ENCODE peak calls at places on chromosomes 2 and 18, in six cellular contexts. I is left lung, H is SJSA1, D is Karpas-422, J is right cardiac atrium, O is A549. B is an unnamed sample. For H3K4me1, the result is how much of the 10 kb centered on the place peaks cover.

GRCh38 chr2:128446866-128447537 is 128.3 kb upstream of the HS6ST1 start:
- DNase-seq in I (peak), D (no peak), J (no peak), H (peak), O (no peak), B (no peak)

GRCh38 chr2:221571391-221572179 is 519 bp downstream of the EPHA4 start:
- DNase-seq in I (peak), H (no peak), O (no peak), D (no peak), J (peak), B (peak)

GRCh38 chr2:207156451-207157161 is 9.1 kb downstream of the KLF7 start:
- DNase-seq in J (no peak), I (no peak), H (no peak), O (no peak), D (no peak), B (no peak)

GRCh38 chr18:5979971-5980457 is 84.7 kb upstream of the TMEM200C start:
- DNase-seq in O (no peak), I (no peak), D (no peak), H (no peak), J (no peak), B (no peak)

GRCh38 chr2:214005337-214005736 is 405.5 kb upstream of the VWC2L start:
- DNase-seq in H (no peak), D (no peak), O (no peak), I (no peak), J (no peak), B (peak)

GRCh38 chr18:48719988-48720654 is 181.3 kb downstream of the CTIF start:
- DNase-seq in O (no peak), J (no peak), H (no peak), D (no peak), I (no peak), B (no peak)

GRCh38 chr2:100818003-100818605 is 1.8 kb upstream of the NPAS2 start:
- DNase-seq in O (no peak), H (no peak), J (no peak), I (no peak), D (no peak), B (no peak)

GRCh38 chr2:44005831-44006230 is 10.0 kb upstream of the LRPPRC start:
- DNase-seq in J (no peak), D (no peak), H (no peak), O (no peak), I (no peak), B (no peak)

GRCh38 chr2:216379955-216380354 is 7.7 kb upstream of the MARCHF4 start:
- DNase-seq in O (no peak), J (no peak), H (no peak), I (no peak), D (no peak), B (no peak)

GRCh38 chr18:58394046-58394445 is 234.8 kb downstream of the ALPK2 start:
- DNase-seq in I (no peak), H (no peak), O (no peak), D (no peak), J (no peak), B (no peak)

GRCh38 chr18:58393295-58393694 is 235.6 kb downstream of the ALPK2 start:
- DNase-seq in I (no peak), H (no peak), O (no peak), D (no peak), J (no peak), B (no peak)

GRCh38 chr18:58391113-58391892 is 237.6 kb downstream of the ALPK2 start:
- DNase-seq in H (no peak), J (no peak), D (no peak), I (no peak), O (no peak), B (peak)

GRCh38 chr18:58391932-58392331 is 237.0 kb downstream of the ALPK2 start:
- DNase-seq in I (no peak), O (no peak), D (no peak), J (no peak), H (no peak), B (no peak)

GRCh38 chr18:58392336-58393000 is 236.4 kb downstream of the ALPK2 start:
- DNase-seq in D (no peak), I (no peak), J (no peak), H (no peak), O (no peak), B (no peak)
- H3K4me1 ChIP-seq in D (under half), I (under half), J (under half), H (under half), O (under half), B (under half)

DNA sequence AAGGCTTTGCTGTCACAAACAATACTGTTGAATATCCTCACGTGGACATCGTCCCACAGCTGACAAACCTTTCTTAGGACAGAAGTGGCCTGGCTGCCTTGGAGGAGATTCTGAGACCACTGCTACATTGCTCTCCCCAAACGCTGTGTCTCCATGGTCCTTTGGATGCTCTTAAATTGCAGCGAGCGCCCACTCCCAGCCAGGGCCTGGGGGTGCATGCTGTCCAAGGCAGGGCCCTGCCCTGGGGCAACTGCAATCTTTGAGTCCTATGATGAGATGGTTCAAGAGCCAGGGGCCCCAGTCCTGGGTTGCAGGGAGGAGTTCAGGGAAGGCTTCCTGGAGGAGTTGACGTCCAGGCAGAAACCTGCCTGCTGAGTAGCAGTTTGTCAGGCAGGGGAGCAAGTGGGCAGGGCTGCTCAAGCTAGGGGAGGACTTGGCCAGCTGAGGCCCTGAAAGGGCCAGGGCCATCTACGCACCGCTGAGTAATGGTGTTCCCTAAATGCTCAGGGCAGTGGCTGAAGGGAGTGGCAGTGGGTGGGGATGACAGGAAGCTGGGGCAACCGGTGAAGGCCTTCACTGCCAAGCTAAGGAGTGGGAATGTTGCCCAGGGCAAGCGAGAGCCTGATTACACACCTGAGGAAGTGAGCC is 10.8 kb upstream of the SDC1 start:
- DNase-seq in O (no peak), I (peak), J (no peak), H (peak), D (no peak), B (no peak)
- H3K4me1 ChIP-seq in O (under half), I (under half), J (under half), H (under half), D (under half), B (under half)

GRCh38 chr2:177279847-177280246 is 15.3 kb upstream of the NFE2L2 start:
- DNase-seq in D (no peak), H (no peak), O (no peak), I (no peak), J (no peak), B (no peak)
- H3K4me1 ChIP-seq in D (under half), H (under half), O (under half), I (under half), J (under half), B (under half)

GRCh38 chr18:21745234-21745633 is 4.6 kb downstream of the MIB1 start:
- DNase-seq in D (no peak), O (no peak), I (no peak), J (no peak), H (no peak), B (no peak)
- H3K4me1 ChIP-seq in D (half or more), O (under half), I (under half), J (under half), H (under half), B (under half)

GRCh38 chr2:65231892-65232477 is 4.4 kb downstream of the ACTR2 start:
- DNase-seq in J (no peak), O (no peak), D (no peak), H (no peak), I (no peak), B (no peak)

GRCh38 chr2:65228249-65228750 is 669 bp downstream of the ACTR2 start:
- DNase-seq in H (no peak), I (no peak), O (no peak), J (no peak), D (peak), B (no peak)

GRCh38 chr2:65227471-65228248 is at the start of gene ACTR2:
- DNase-seq in O (peak), J (peak), D (peak), I (peak), H (peak), B (peak)

GRCh38 chr2:65232636-65233035 is 5.0 kb downstream of the ACTR2 start:
- DNase-seq in J (no peak), O (peak), D (no peak), I (no peak), H (no peak), B (no peak)

DNA sequence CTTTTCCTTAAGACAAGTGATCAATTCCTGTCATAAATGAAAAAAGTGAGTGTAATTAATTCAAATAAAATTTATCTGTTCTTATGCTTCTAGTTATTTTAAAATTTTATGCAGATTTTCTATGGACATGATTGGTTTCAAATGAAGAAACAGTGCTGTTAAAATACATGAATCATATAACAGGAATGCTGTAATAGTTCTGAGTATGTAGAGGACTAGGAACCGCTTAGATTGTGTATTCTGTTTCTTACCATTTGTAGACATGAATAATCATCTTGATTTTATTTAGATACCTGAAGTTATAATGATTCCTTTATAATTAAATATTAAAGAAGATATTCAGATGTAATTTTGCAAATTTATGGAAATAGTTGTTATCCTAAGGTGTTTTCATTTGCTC is 3.5 kb downstream of the ACTR2 start:
- DNase-seq in H (no peak), D (no peak), I (no peak), O (no peak), J (no peak), B (no peak)
- H3K4me1 ChIP-seq in H (under half), D (under half), I (half or more), O (under half), J (under half), B (under half)

GRCh38 chr2:86186431-86186830 is 8.8 kb downstream of the IMMT start:
- DNase-seq in O (no peak), D (no peak), H (no peak), J (no peak), I (no peak), B (no peak)

GRCh38 chr2:86185517-86186212 is 9.6 kb downstream of the IMMT start:
- DNase-seq in I (no peak), O (no peak), H (no peak), J (no peak), D (no peak), B (no peak)

GRCh38 chr2:86193901-86194567 is 1.2 kb downstream of the IMMT start:
- DNase-seq in D (peak), I (no peak), O (peak), J (no peak), H (no peak), B (no peak)

GRCh38 chr2:86194751-86195054 is 559 bp downstream of the IMMT start:
- DNase-seq in D (no peak), I (peak), O (no peak), J (no peak), H (no peak), B (no peak)

GRCh38 chr2:86189782-86190416 is 5.4 kb downstream of the IMMT start:
- DNase-seq in D (no peak), O (no peak), J (no peak), H (no peak), I (no peak), B (no peak)
- H3K4me1 ChIP-seq in D (under half), O (under half), J (under half), H (under half), I (half or more), B (under half)

DNA sequence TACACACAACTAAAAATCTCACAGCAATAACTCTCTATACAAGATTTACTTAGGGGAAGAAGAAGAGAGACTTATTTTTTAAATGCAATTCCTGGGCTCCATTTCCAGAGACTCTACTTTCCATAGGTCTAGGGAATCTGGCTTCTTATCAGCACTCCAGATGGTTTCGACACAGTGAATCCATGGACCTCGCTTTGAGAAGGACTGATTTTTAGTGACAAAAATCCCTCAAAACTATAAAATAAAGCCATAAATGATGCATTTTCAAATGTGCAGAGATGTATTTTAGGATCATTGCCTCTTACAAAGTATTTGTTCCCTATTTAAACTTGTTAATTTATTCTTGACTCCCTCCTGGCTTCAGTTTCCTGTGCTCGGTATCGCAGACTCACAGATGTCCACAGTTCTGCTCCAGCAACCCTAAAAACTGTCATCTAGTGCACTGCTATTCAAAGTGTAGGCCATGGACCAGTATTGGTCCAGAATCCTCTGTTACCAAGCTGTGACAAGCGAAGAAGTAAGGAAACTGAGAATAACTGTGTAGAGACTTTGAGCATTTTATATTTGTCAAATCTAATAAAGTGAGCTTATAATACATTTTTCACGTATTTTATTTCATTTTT is 49.9 kb downstream of the ICA1L start:
- DNase-seq in J (no peak), I (no peak), O (no peak), H (no peak), D (no peak), B (no peak)
- H3K4me1 ChIP-seq in J (under half), I (under half), O (under half), H (under half), D (under half), B (under half)

B was measured in SJCRH30.